ENCODE peak calls at places on chromosomes 6 and 20, in eight cellular contexts. Q is SJSA1; Y is pancreas; D is kidney; V is naive thymus-derived CD4-positive, alpha-beta T cell; G is thoracic aorta; E is GM23248; P is heart left ventricle. K is an unnamed sample. For H3K36me3, the result is how much of the 10 kb centered on the place peaks cover.

GRCh38 chr6:27468334-27468733 is 4.6 kb downstream of the ZNF184 start:
- DNase-seq in Q (no peak), Y (no peak), D (no peak), V (no peak), G (no peak), E (peak), P (no peak), K (no peak)

GRCh38 chr6:125073071-125073470 is 80.5 kb upstream of the TPD52L1 start:
- DNase-seq in Q (no peak), Y (no peak), D (no peak), V (no peak), G (no peak), E (no peak), P (no peak), K (no peak)

GRCh38 chr6:99746261-99746895 is 139.7 kb downstream of the PRDM13 start:
- DNase-seq in Q (peak), Y (peak), D (no peak), V (peak), G (no peak), E (peak), P (no peak), K (peak)

GRCh38 chr20:63574156-63574828 is at the start of gene HELZ2:
- DNase-seq in Q (peak), Y (peak), D (peak), V (peak), G (no peak), E (peak), P (peak), K (peak)

GRCh38 chr20:29756664-29757063 is 1500.8 kb upstream of the DEFB115 start:
- DNase-seq in Q (no peak), Y (no peak), D (peak), V (no peak), G (no peak), E (no peak), P (no peak), K (no peak)

GRCh38 chr6:134600671-134601070 is 282.8 kb upstream of the SGK1 start:
- DNase-seq in Q (no peak), Y (no peak), D (no peak), V (no peak), G (no peak), E (no peak), P (no peak), K (no peak)

GRCh38 chr6:6840831-6841263 is 252.3 kb downstream of the LY86 start:
- DNase-seq in Q (no peak), Y (no peak), D (no peak), V (no peak), G (no peak), E (no peak), P (no peak), K (no peak)

GRCh38 chr6:56842602-56843475 is 112.1 kb upstream of the BEND6 start:
- DNase-seq in Q (peak), Y (peak), D (peak), V (peak), G (no peak), E (peak), P (peak), K (peak)

GRCh38 chr6:168737481-168737880 is 296.5 kb downstream of the SMOC2 start:
- DNase-seq in Q (no peak), Y (no peak), D (no peak), V (no peak), G (no peak), E (peak), P (no peak), K (no peak)

GRCh38 chr6:156906451-156906850 is 129.3 kb downstream of the ARID1B start:
- DNase-seq in Q (no peak), Y (no peak), D (no peak), V (no peak), G (no peak), E (no peak), P (no peak), K (no peak)

GRCh38 chr6:24492475-24492874 is 2.3 kb upstream of the ALDH5A1 start:
- DNase-seq in Q (no peak), Y (no peak), D (no peak), V (no peak), G (no peak), E (peak), P (no peak), K (no peak)

GRCh38 chr6:43917878-43918382 is 147.9 kb downstream of the VEGFA start:
- DNase-seq in Q (no peak), Y (no peak), D (peak), V (no peak), G (no peak), E (peak), P (no peak), K (peak)

GRCh38 chr6:105034470-105034869 is 77.6 kb downstream of the LIN28B start:
- DNase-seq in Q (no peak), Y (no peak), D (no peak), V (no peak), G (no peak), E (no peak), P (no peak), K (no peak)

GRCh38 chr6:4344317-4344899 is 209.0 kb upstream of the ECI2 start:
- DNase-seq in Q (no peak), Y (no peak), D (no peak), V (no peak), G (no peak), E (peak), P (no peak), K (peak)

GRCh38 chr20:51156041-51156795 is 133.3 kb upstream of the KCNG1 start:
- DNase-seq in Q (no peak), Y (no peak), D (no peak), V (no peak), G (no peak), E (peak), P (no peak), K (no peak)

GRCh38 chr6:150813319-150813992 is 52.0 kb upstream of the MTHFD1L start:
- DNase-seq in Q (no peak), Y (no peak), D (no peak), V (no peak), G (no peak), E (peak), P (no peak), K (peak)

GRCh38 chr6:4017847-4018193 is 61.1 kb downstream of the FAM217A start:
- DNase-seq in Q (no peak), Y (no peak), D (no peak), V (no peak), G (no peak), E (peak), P (no peak), K (peak)

GRCh38 chr6:4287811-4288244 is 152.5 kb upstream of the ECI2 start:
- DNase-seq in Q (no peak), Y (no peak), D (no peak), V (no peak), G (no peak), E (no peak), P (peak), K (no peak)

GRCh38 chr20:1624811-1625690 is 5.2 kb upstream of the SIRPB1 start:
- DNase-seq in Q (no peak), Y (no peak), D (no peak), V (no peak), G (no peak), E (no peak), P (no peak), K (no peak)

GRCh38 chr20:23449400-23449799 is 3.3 kb downstream of the CST11 start:
- DNase-seq in Q (no peak), Y (no peak), D (no peak), V (no peak), G (no peak), E (no peak), P (no peak), K (no peak)

GRCh38 chr6:161365633-161366032 is 91.8 kb upstream of the AGPAT4 start:
- DNase-seq in Q (no peak), Y (no peak), D (no peak), V (no peak), G (no peak), E (no peak), P (no peak), K (no peak)

GRCh38 chr6:143270026-143270425 is 180.5 kb downstream of the ADAT2 start:
- DNase-seq in Q (no peak), Y (no peak), D (no peak), V (no peak), G (no peak), E (peak), P (no peak), K (peak)

GRCh38 chr6:170051229-170052172 is 239.4 kb downstream of the DLL1 start:
- DNase-seq in Q (no peak), Y (no peak), D (peak), V (no peak), G (no peak), E (no peak), P (no peak), K (no peak)

GRCh38 chr6:118260833-118261232 is 287.3 kb upstream of the PLN start:
- DNase-seq in Q (no peak), Y (no peak), D (no peak), V (no peak), G (no peak), E (peak), P (no peak), K (no peak)

GRCh38 chr6:56514395-56514794 is 128.3 kb downstream of the DST start:
- DNase-seq in Q (peak), Y (no peak), D (no peak), V (no peak), G (no peak), E (no peak), P (no peak), K (no peak)

GRCh38 chr6:150494236-150494635 is 105.4 kb upstream of the PLEKHG1 start:
- DNase-seq in Q (no peak), Y (no peak), D (no peak), V (no peak), G (no peak), E (peak), P (peak), K (no peak)

GRCh38 chr6:66199146-66199545 is 492.1 kb upstream of the EYS start:
- DNase-seq in Q (no peak), Y (no peak), D (no peak), V (no peak), G (no peak), E (no peak), P (no peak), K (no peak)

GRCh38 chr6:168089186-168090063 is 10.4 kb upstream of the FRMD1 start:
- DNase-seq in Q (no peak), Y (peak), D (peak), V (no peak), G (no peak), E (no peak), P (peak), K (no peak)

GRCh38 chr6:138426500-138427123 is 22.6 kb downstream of the HEBP2 start:
- DNase-seq in Q (no peak), Y (no peak), D (no peak), V (no peak), G (no peak), E (no peak), P (no peak), K (no peak)

GRCh38 chr20:1164871-1165270 is 19.9 kb downstream of the TMEM74B start:
- DNase-seq in Q (no peak), Y (no peak), D (no peak), V (no peak), G (no peak), E (no peak), P (no peak), K (no peak)

DNA sequence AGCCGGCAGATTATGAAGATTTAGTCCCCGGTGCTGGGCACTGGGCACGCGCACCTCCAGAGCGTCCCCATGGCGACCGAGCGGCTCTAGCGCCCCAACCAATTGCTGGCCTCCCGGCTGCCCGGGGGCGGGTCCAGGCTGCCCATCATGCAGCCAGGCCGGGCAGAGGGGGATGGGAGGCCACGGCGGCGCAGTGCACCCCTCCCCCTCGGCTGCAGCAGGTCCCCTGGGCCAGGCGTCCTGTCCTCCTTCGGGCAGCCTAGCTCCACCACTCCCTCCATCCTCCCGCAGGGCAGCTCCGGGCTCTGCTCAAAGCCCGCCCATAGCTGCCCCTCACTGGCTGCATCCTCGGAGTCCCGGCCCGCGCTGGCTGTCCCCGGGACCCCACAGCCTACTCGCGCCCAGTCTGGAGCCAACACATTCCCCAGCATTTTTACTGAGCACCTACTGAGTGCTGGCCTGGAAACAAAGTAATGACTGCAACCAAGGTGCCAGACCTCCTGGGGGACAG is 99.4 kb downstream of the ASXL1 start:
- DNase-seq in Q (peak), Y (peak), D (peak), V (no peak), G (no peak), E (peak), P (peak), K (no peak)
- H3K4me3 ChIP-seq in Q (peak), Y (peak), D (peak), V (no peak), G (peak), E (peak), P (peak), K (peak)

GRCh38 chr6:90214461-90214860 is 82.2 kb downstream of the BACH2 start:
- DNase-seq in Q (no peak), Y (no peak), D (no peak), V (no peak), G (no peak), E (no peak), P (no peak), K (no peak)

GRCh38 chr6:90219168-90219985 is 77.3 kb downstream of the BACH2 start:
- DNase-seq in Q (peak), Y (peak), D (no peak), V (peak), G (no peak), E (peak), P (peak), K (peak)

GRCh38 chr6:90217621-90218496 is 78.8 kb downstream of the BACH2 start:
- DNase-seq in Q (peak), Y (peak), D (no peak), V (peak), G (peak), E (no peak), P (no peak), K (no peak)

GRCh38 chr6:90214966-90215365 is 81.7 kb downstream of the BACH2 start:
- DNase-seq in Q (no peak), Y (no peak), D (no peak), V (no peak), G (no peak), E (no peak), P (no peak), K (no peak)

DNA sequence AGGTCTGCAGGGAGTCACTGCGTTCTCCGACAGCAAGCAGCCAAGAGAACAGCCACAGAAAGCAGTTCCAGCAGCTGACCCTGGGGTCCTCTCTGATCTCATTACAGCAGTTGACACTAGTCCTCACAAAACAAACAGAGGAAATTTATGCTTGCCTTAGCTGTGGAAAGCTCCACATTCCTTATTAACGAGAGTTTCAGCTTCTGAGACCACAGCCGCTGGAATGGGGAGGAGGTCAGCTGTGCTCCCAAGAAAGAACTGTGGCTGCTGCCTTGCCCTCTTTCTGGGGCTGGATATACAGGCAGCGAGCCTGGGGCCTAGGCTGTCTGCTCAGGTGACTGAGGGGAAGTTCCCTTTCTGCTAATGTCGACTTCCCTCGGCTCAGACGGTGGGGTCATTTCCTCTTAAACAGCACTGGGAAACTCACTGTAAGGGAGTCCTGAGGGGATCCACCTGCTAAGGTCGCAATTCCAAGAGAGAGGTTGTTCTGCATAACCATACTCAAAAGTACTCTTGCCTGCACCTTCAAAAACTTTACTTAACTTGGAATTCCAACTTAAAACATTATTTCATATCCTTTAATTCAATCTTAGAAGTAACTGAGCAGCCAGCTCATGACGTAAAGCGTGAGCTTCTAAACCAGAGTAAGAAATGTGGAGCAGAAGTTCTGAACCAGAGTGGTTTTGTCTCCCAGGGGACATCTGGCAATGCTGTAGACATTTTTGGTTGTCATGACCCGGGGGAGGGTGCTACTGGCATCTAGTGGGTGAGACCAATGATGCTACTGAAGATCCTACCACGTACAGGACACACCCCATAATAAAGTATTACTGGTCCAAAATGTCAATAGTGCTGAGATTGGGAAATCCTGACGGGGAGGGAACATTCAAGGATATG is 80.3 kb downstream of the BACH2 start:
- DNase-seq in Q (peak), Y (no peak), D (peak), V (no peak), G (no peak), E (peak), P (no peak), K (no peak)
- H3K36me3 ChIP-seq in Q (under half), Y (under half), D (under half), V (under half), G (under half), E (under half), P (under half), K (under half)

GRCh38 chr6:14210077-14210476 is 92.5 kb downstream of the CD83 start:
- DNase-seq in Q (no peak), Y (no peak), D (no peak), V (no peak), G (no peak), E (no peak), P (no peak), K (no peak)

GRCh38 chr6:14210663-14211595 is 93.4 kb downstream of the CD83 start:
- DNase-seq in Q (peak), Y (peak), D (peak), V (peak), G (peak), E (peak), P (peak), K (peak)

GRCh38 chr6:14212632-14213031 is 95.1 kb downstream of the CD83 start:
- DNase-seq in Q (no peak), Y (no peak), D (no peak), V (no peak), G (no peak), E (no peak), P (no peak), K (no peak)

GRCh38 chr6:14211596-14211961 is 94.0 kb downstream of the CD83 start:
- DNase-seq in Q (peak), Y (peak), D (peak), V (no peak), G (peak), E (peak), P (peak), K (peak)

DNA sequence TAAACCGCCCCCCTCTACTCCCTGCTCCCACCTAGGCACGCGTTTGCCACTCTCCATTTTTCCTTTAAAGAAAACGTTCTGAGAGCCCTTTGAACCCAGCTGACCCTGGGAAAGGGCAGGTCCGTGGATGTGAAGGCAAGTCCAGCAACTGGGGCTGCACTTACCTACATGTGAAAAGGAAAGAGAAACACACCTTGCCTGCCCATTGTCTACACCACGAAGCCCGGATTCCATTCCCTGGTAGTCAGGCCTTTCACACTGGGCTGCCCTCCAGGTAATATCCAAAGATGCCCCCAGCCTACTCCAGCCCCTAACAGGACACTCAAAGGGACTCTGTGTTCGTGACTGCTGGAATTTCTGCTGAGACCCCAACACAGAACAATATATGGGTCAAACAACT is 94.4 kb downstream of the CD83 start:
- DNase-seq in Q (no peak), Y (no peak), D (no peak), V (no peak), G (no peak), E (no peak), P (no peak), K (no peak)
- H3K27ac ChIP-seq in Q (no peak), Y (no peak), D (no peak), V (no peak), G (no peak), E (no peak), P (peak), K (no peak)

GRCh38 chr6:122615409-122615808 is 5.2 kb downstream of the PKIB start:
- DNase-seq in Q (no peak), Y (no peak), D (no peak), V (no peak), G (no peak), E (no peak), P (no peak), K (no peak)

GRCh38 chr6:122614303-122614702 is 4.1 kb downstream of the PKIB start:
- DNase-seq in Q (no peak), Y (no peak), D (no peak), V (no peak), G (no peak), E (no peak), P (no peak), K (no peak)

GRCh38 chr6:122612838-122613237 is 2.6 kb downstream of the PKIB start:
- DNase-seq in Q (no peak), Y (no peak), D (no peak), V (no peak), G (no peak), E (no peak), P (no peak), K (no peak)

GRCh38 chr6:122610690-122611455 is 668 bp downstream of the PKIB start:
- DNase-seq in Q (no peak), Y (peak), D (peak), V (no peak), G (no peak), E (peak), P (peak), K (no peak)

DNA sequence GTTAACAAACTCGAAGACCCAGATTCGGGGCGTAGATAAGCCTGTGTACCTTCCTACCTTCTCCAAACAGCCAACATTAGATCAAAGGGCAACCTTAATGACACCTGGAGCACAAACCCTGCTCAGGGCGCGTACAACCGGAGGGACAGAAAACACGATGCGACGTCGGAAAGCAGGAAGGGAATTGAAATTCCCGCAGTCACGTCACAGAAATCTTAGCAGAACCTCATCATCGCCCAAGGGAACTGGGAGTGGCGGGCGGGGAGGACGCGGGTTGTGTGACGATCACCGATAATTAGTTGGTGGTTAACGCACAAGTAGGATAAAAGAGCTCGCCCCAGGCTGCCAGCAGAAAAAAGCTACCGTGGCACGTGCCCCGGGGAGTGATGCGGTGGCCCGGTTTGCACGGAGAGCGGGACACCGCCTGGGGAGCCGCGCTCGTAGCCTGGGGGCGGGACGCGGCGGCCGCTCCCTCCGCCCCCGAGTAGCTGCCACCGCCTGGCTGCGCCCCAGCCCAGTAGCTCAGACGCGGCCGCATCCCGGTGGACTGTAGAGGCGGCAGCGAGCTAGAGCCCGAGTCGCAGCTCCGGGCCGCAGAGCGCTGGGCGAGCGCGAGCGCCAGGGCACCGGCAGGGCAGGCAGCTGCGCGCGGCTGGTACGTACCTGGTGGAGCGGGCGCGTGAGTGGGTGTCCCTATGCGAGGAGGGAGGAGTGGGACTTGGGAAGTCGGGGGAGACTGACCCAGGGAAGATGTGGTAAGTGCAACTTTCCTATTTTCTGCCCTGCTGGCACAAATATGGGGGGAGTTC is at the start of gene PKIB:
- DNase-seq in Q (peak), Y (peak), D (peak), V (peak), G (no peak), E (peak), P (peak), K (peak)
- H3K4me3 ChIP-seq in Q (peak), Y (peak), D (peak), V (peak), G (peak), E (peak), P (peak), K (peak)

K was measured in brain microvascular endothelial cell.